ENCODE peak calls at places on chromosomes 4 and X, in seven cellular contexts. One of them, this sample, is unnamed. For H3K9me3 and H3K27me3, the result is how much of the 10 kb centered on the place peaks cover.

GRCh38 chr4:5887361-5888221 is 5.3 kb downstream of the CRMP1 start:
- DNase-seq in cardiac muscle cell: no peak
- DNase-seq in PC-9: no peak
- DNase-seq in upper lobe of right lung: no peak
- DNase-seq in suprapubic skin: no peak
- DNase-seq in heart right ventricle: no peak
- DNase-seq in left ventricle myocardium inferior: no peak
- DNase-seq in this sample: no peak

GRCh38 chr4:108849611-108850406 is 87.0 kb upstream of the ETNPPL start:
- DNase-seq in cardiac muscle cell: no peak
- DNase-seq in PC-9: peak
- DNase-seq in upper lobe of right lung: no peak
- DNase-seq in suprapubic skin: no peak
- DNase-seq in heart right ventricle: no peak
- DNase-seq in left ventricle myocardium inferior: no peak
- DNase-seq in this sample: no peak

GRCh38 chrX:13506574-13506973 is 62.8 kb upstream of the EGFL6 start:
- DNase-seq in cardiac muscle cell: peak
- DNase-seq in PC-9: no peak
- DNase-seq in upper lobe of right lung: no peak
- DNase-seq in suprapubic skin: no peak
- DNase-seq in heart right ventricle: peak
- DNase-seq in left ventricle myocardium inferior: peak
- DNase-seq in this sample: no peak

GRCh38 chrX:48902135-48902534 is 4.4 kb downstream of the PQBP1 start:
- DNase-seq in cardiac muscle cell: no peak
- DNase-seq in PC-9: no peak
- DNase-seq in upper lobe of right lung: no peak
- DNase-seq in suprapubic skin: no peak
- DNase-seq in heart right ventricle: no peak
- DNase-seq in left ventricle myocardium inferior: no peak
- DNase-seq in this sample: no peak

GRCh38 chr4:171016145-171016544 is 797.1 kb upstream of the GALNTL6 start:
- DNase-seq in cardiac muscle cell: no peak
- DNase-seq in PC-9: no peak
- DNase-seq in upper lobe of right lung: no peak
- DNase-seq in suprapubic skin: no peak
- DNase-seq in heart right ventricle: no peak
- DNase-seq in left ventricle myocardium inferior: no peak
- DNase-seq in this sample: no peak

GRCh38 chr4:42519803-42520417 is 122.6 kb downstream of the SHISA3 start:
- DNase-seq in cardiac muscle cell: peak
- DNase-seq in PC-9: no peak
- DNase-seq in upper lobe of right lung: no peak
- DNase-seq in suprapubic skin: no peak
- DNase-seq in heart right ventricle: no peak
- DNase-seq in left ventricle myocardium inferior: no peak
- DNase-seq in this sample: no peak

GRCh38 chr4:53755656-53756055 is 164.4 kb upstream of the LNX1 start:
- DNase-seq in cardiac muscle cell: no peak
- DNase-seq in PC-9: no peak
- DNase-seq in upper lobe of right lung: no peak
- DNase-seq in suprapubic skin: no peak
- DNase-seq in heart right ventricle: no peak
- DNase-seq in left ventricle myocardium inferior: no peak
- DNase-seq in this sample: no peak

GRCh38 chr4:167966161-167966560 is 126.2 kb upstream of the ANXA10 start:
- DNase-seq in cardiac muscle cell: no peak
- DNase-seq in PC-9: no peak
- DNase-seq in upper lobe of right lung: no peak
- DNase-seq in suprapubic skin: no peak
- DNase-seq in heart right ventricle: no peak
- DNase-seq in left ventricle myocardium inferior: no peak
- DNase-seq in this sample: no peak

GRCh38 chrX:139766545-139766983 is 58.6 kb upstream of the MCF2 start:
- DNase-seq in cardiac muscle cell: no peak
- DNase-seq in PC-9: no peak
- DNase-seq in upper lobe of right lung: no peak
- DNase-seq in suprapubic skin: no peak
- DNase-seq in heart right ventricle: no peak
- DNase-seq in left ventricle myocardium inferior: no peak
- DNase-seq in this sample: no peak

GRCh38 chr4:2303121-2303685 is 41.3 kb upstream of the MXD4 start:
- DNase-seq in cardiac muscle cell: no peak
- DNase-seq in PC-9: peak
- DNase-seq in upper lobe of right lung: no peak
- DNase-seq in suprapubic skin: no peak
- DNase-seq in heart right ventricle: no peak
- DNase-seq in left ventricle myocardium inferior: no peak
- DNase-seq in this sample: no peak

GRCh38 chrX:101803451-101803850 is 128.4 kb downstream of the ZMAT1 start:
- DNase-seq in cardiac muscle cell: no peak
- DNase-seq in PC-9: no peak
- DNase-seq in upper lobe of right lung: no peak
- DNase-seq in suprapubic skin: no peak
- DNase-seq in heart right ventricle: no peak
- DNase-seq in left ventricle myocardium inferior: no peak
- DNase-seq in this sample: no peak

GRCh38 chr4:79334341-79334740 is 8.5 kb upstream of the NAA11 start:
- DNase-seq in cardiac muscle cell: no peak
- DNase-seq in PC-9: no peak
- DNase-seq in upper lobe of right lung: no peak
- DNase-seq in suprapubic skin: no peak
- DNase-seq in heart right ventricle: no peak
- DNase-seq in left ventricle myocardium inferior: no peak
- DNase-seq in this sample: no peak

GRCh38 chr4:25814323-25814722 is 48.5 kb downstream of the SEL1L3 start:
- DNase-seq in cardiac muscle cell: no peak
- DNase-seq in PC-9: no peak
- DNase-seq in upper lobe of right lung: peak
- DNase-seq in suprapubic skin: no peak
- DNase-seq in heart right ventricle: peak
- DNase-seq in left ventricle myocardium inferior: peak
- DNase-seq in this sample: peak

GRCh38 chr4:68152411-68152810 is 22.7 kb upstream of the TMPRSS11F start:
- DNase-seq in cardiac muscle cell: no peak
- DNase-seq in PC-9: peak
- DNase-seq in upper lobe of right lung: no peak
- DNase-seq in suprapubic skin: no peak
- DNase-seq in heart right ventricle: no peak
- DNase-seq in left ventricle myocardium inferior: no peak
- DNase-seq in this sample: no peak

GRCh38 chr4:138494931-138495330 is 252.8 kb upstream of the SLC7A11 start:
- DNase-seq in cardiac muscle cell: peak
- DNase-seq in PC-9: no peak
- DNase-seq in upper lobe of right lung: no peak
- DNase-seq in suprapubic skin: no peak
- DNase-seq in heart right ventricle: no peak
- DNase-seq in left ventricle myocardium inferior: no peak
- DNase-seq in this sample: no peak
- TF ChIP-seq CTCF in cardiac muscle cell: peak
- TF ChIP-seq CTCF in PC-9: peak
- TF ChIP-seq CTCF in upper lobe of right lung: peak
- TF ChIP-seq CTCF in suprapubic skin: no peak
- TF ChIP-seq CTCF in heart right ventricle: peak
- TF ChIP-seq CTCF in left ventricle myocardium inferior: peak
- TF ChIP-seq CTCF in this sample: peak

DNA sequence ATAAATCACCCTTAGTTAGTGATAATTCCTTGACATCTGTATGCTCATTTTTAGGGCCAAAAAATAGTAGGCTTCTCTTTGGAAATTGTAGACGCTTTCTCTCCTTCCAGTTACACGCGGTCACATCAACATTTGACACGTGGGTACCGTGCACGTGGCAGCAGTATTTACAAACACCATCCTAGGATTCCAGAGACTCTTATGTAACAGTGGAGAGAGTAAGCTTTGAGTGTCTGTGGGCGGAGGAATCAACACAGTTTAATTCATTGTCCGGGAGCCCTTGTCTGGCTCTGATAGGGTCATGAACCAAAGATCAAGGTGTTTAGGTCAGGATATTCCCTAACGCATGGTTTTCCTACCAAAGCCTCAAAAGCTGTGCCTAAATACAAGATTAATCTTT is 12.2 kb downstream of the TET2 start:
- DNase-seq in cardiac muscle cell: no peak
- DNase-seq in PC-9: no peak
- DNase-seq in upper lobe of right lung: peak
- DNase-seq in suprapubic skin: no peak
- DNase-seq in heart right ventricle: no peak
- DNase-seq in left ventricle myocardium inferior: no peak
- DNase-seq in this sample: no peak
- H3K9me3 ChIP-seq in cardiac muscle cell: under half
- H3K9me3 ChIP-seq in PC-9: under half
- H3K9me3 ChIP-seq in upper lobe of right lung: under half
- H3K9me3 ChIP-seq in suprapubic skin: under half
- H3K9me3 ChIP-seq in heart right ventricle: under half
- H3K9me3 ChIP-seq in left ventricle myocardium inferior: under half
- H3K9me3 ChIP-seq in this sample: under half

GRCh38 chrX:88424071-88424470 is 323.0 kb upstream of the CPXCR1 start:
- DNase-seq in cardiac muscle cell: no peak
- DNase-seq in PC-9: no peak
- DNase-seq in upper lobe of right lung: no peak
- DNase-seq in suprapubic skin: no peak
- DNase-seq in heart right ventricle: no peak
- DNase-seq in left ventricle myocardium inferior: no peak
- DNase-seq in this sample: no peak
- H3K27me3 ChIP-seq in cardiac muscle cell: under half
- H3K27me3 ChIP-seq in PC-9: under half
- H3K27me3 ChIP-seq in upper lobe of right lung: under half
- H3K27me3 ChIP-seq in suprapubic skin: under half
- H3K27me3 ChIP-seq in heart right ventricle: under half
- H3K27me3 ChIP-seq in left ventricle myocardium inferior: under half
- H3K27me3 ChIP-seq in this sample: under half

GRCh38 chrX:55169782-55170181 is 50.4 kb upstream of the PAGE5 start:
- DNase-seq in cardiac muscle cell: no peak
- DNase-seq in PC-9: no peak
- DNase-seq in upper lobe of right lung: no peak
- DNase-seq in suprapubic skin: no peak
- DNase-seq in heart right ventricle: no peak
- DNase-seq in left ventricle myocardium inferior: no peak
- DNase-seq in this sample: no peak
- TF ChIP-seq CTCF in cardiac muscle cell: no peak
- TF ChIP-seq CTCF in PC-9: no peak
- TF ChIP-seq CTCF in upper lobe of right lung: no peak
- TF ChIP-seq CTCF in suprapubic skin: no peak
- TF ChIP-seq CTCF in heart right ventricle: no peak
- TF ChIP-seq CTCF in left ventricle myocardium inferior: no peak
- TF ChIP-seq CTCF in this sample: no peak

DNA sequence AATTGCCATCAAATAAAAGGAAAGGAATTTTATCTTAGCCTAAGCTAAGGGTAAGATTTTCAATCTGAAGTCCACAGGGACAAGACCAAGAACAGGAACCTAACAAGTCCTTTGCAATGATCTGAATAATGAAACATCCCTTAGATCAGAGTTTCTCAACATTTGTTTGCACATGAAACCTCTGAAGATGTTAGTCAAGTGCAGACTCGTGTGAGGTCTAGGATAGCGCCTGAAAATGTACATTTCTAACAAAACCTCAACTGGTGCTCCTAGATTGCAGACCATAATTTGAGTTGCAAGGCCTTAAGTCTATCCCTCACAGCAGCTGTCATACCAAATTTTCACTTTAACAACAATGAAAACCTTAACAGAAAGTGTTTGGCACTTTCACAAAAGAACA is 337.6 kb downstream of the DMD start:
- DNase-seq in cardiac muscle cell: no peak
- DNase-seq in PC-9: no peak
- DNase-seq in upper lobe of right lung: no peak
- DNase-seq in suprapubic skin: no peak
- DNase-seq in heart right ventricle: no peak
- DNase-seq in left ventricle myocardium inferior: no peak
- DNase-seq in this sample: no peak
- H3K9me3 ChIP-seq in cardiac muscle cell: under half
- H3K9me3 ChIP-seq in PC-9: under half
- H3K9me3 ChIP-seq in upper lobe of right lung: under half
- H3K9me3 ChIP-seq in suprapubic skin: under half
- H3K9me3 ChIP-seq in heart right ventricle: under half
- H3K9me3 ChIP-seq in left ventricle myocardium inferior: under half
- H3K9me3 ChIP-seq in this sample: under half

GRCh38 chr4:76058302-76058701 is 16.2 kb upstream of the ART3 start:
- DNase-seq in cardiac muscle cell: no peak
- DNase-seq in PC-9: no peak
- DNase-seq in upper lobe of right lung: no peak
- DNase-seq in suprapubic skin: no peak
- DNase-seq in heart right ventricle: no peak
- DNase-seq in left ventricle myocardium inferior: no peak
- DNase-seq in this sample: no peak

GRCh38 chr4:76060506-76060905 is 14.0 kb upstream of the ART3 start:
- DNase-seq in cardiac muscle cell: no peak
- DNase-seq in PC-9: no peak
- DNase-seq in upper lobe of right lung: no peak
- DNase-seq in suprapubic skin: no peak
- DNase-seq in heart right ventricle: no peak
- DNase-seq in left ventricle myocardium inferior: no peak
- DNase-seq in this sample: no peak

GRCh38 chr4:76061421-76061820 is 13.1 kb upstream of the ART3 start:
- DNase-seq in cardiac muscle cell: no peak
- DNase-seq in PC-9: no peak
- DNase-seq in upper lobe of right lung: no peak
- DNase-seq in suprapubic skin: no peak
- DNase-seq in heart right ventricle: no peak
- DNase-seq in left ventricle myocardium inferior: no peak
- DNase-seq in this sample: no peak

GRCh38 chr4:76059750-76060149 is 14.8 kb upstream of the ART3 start:
- DNase-seq in cardiac muscle cell: no peak
- DNase-seq in PC-9: peak
- DNase-seq in upper lobe of right lung: no peak
- DNase-seq in suprapubic skin: no peak
- DNase-seq in heart right ventricle: no peak
- DNase-seq in left ventricle myocardium inferior: no peak
- DNase-seq in this sample: no peak

DNA sequence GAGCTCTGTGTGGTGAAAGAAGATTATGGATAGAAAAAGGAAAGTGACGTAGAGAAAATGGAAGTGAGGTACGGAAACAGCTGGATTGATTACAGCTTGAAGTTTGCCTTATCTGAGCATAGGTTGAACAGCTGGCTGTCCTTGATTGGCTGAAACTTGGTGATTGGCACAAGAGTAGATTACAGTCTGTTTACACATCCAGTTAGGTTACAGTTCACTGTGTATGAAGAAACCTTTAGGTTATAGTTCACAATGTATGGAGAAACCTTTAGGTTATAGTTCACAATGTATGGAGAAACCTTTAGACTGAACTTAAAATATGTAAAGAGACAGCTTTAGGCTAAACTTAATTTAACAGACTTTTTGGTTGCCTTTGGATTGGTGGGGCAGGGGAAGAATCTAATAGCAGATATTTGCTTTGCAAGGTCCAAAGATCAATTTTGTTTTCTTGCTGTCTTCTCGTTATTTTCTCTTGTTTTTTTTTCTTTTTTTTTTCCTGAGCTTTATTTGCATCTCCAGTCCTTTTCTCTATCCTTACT is 15.6 kb upstream of the ART3 start:
- DNase-seq in cardiac muscle cell: no peak
- DNase-seq in PC-9: peak
- DNase-seq in upper lobe of right lung: no peak
- DNase-seq in suprapubic skin: no peak
- DNase-seq in heart right ventricle: no peak
- DNase-seq in left ventricle myocardium inferior: no peak
- DNase-seq in this sample: no peak
- H3K27me3 ChIP-seq in cardiac muscle cell: under half
- H3K27me3 ChIP-seq in PC-9: under half
- H3K27me3 ChIP-seq in upper lobe of right lung: under half
- H3K27me3 ChIP-seq in suprapubic skin: under half
- H3K27me3 ChIP-seq in heart right ventricle: under half
- H3K27me3 ChIP-seq in left ventricle myocardium inferior: under half
- H3K27me3 ChIP-seq in this sample: under half

GRCh38 chr4:130359537-130359936 is 1263.6 kb downstream of the C4orf33 start:
- DNase-seq in cardiac muscle cell: no peak
- DNase-seq in PC-9: no peak
- DNase-seq in upper lobe of right lung: no peak
- DNase-seq in suprapubic skin: no peak
- DNase-seq in heart right ventricle: no peak
- DNase-seq in left ventricle myocardium inferior: no peak
- DNase-seq in this sample: no peak
- TF ChIP-seq CTCF in cardiac muscle cell: peak
- TF ChIP-seq CTCF in PC-9: peak
- TF ChIP-seq CTCF in upper lobe of right lung: no peak
- TF ChIP-seq CTCF in suprapubic skin: no peak
- TF ChIP-seq CTCF in heart right ventricle: no peak
- TF ChIP-seq CTCF in left ventricle myocardium inferior: no peak
- TF ChIP-seq CTCF in this sample: peak

This sample was measured in RWPE2.